ENCODE peak calls at places on chromosomes 11 and 22, in nine cellular contexts. D is thoracic aorta; F is naive thymus-derived CD4-positive, alpha-beta T cell; C is IMR-90; J is AG04450; I is substantia nigra; B is dorsolateral prefrontal cortex; V is ovary; U is HepG2. R is an unnamed sample.

GRCh38 chr22:19291218-19291579 is 320 bp downstream of the CLTCL1 start:
- DNase-seq in D (no peak), F (peak), C (no peak), J (no peak), I (peak), B (peak), V (peak), U (no peak), R (peak)

GRCh38 chr11:12693485-12694181 is 19.4 kb downstream of the TEAD1 start:
- DNase-seq in D (peak), F (no peak), C (peak), J (peak), I (peak), B (no peak), V (no peak), U (peak), R (no peak)

GRCh38 chr11:112087212-112087611 is 539 bp downstream of the SDHD start:
- DNase-seq in D (no peak), F (no peak), C (no peak), J (no peak), I (no peak), B (no peak), V (no peak), U (no peak), R (no peak)

GRCh38 chr11:33724644-33725035 is 11.6 kb downstream of the CD59 start:
- DNase-seq in D (no peak), F (no peak), C (peak), J (no peak), I (peak), B (no peak), V (no peak), U (no peak), R (no peak)

GRCh38 chr22:33477131-33478111 is 419.2 kb upstream of the SYN3 start:
- DNase-seq in D (no peak), F (no peak), C (no peak), J (no peak), I (no peak), B (no peak), V (no peak), U (no peak), R (no peak)

GRCh38 chr11:34594603-34595002 is 26.3 kb upstream of the EHF start:
- DNase-seq in D (no peak), F (no peak), C (no peak), J (no peak), I (no peak), B (no peak), V (no peak), U (peak), R (peak)

GRCh38 chr11:70628881-70629844 is 230.8 kb downstream of the CTTN start:
- DNase-seq in D (no peak), F (no peak), C (no peak), J (no peak), I (no peak), B (peak), V (no peak), U (no peak), R (no peak)

GRCh38 chr11:43664295-43664694 is 16.2 kb upstream of the HSD17B12 start:
- DNase-seq in D (no peak), F (no peak), C (no peak), J (no peak), I (no peak), B (no peak), V (no peak), U (no peak), R (no peak)

GRCh38 chr11:95345243-95345642 is 114.2 kb upstream of the SESN3 start:
- DNase-seq in D (no peak), F (no peak), C (no peak), J (no peak), I (no peak), B (no peak), V (no peak), U (no peak), R (no peak)

GRCh38 chr11:78773503-78773902 is 198.8 kb upstream of the NARS2 start:
- DNase-seq in D (no peak), F (no peak), C (no peak), J (no peak), I (no peak), B (no peak), V (no peak), U (no peak), R (no peak)

GRCh38 chr22:29901354-29901753 is 18.4 kb downstream of the MTMR3 start:
- DNase-seq in D (no peak), F (no peak), C (no peak), J (no peak), I (no peak), B (no peak), V (no peak), U (no peak), R (no peak)

GRCh38 chr22:50105529-50106100 is 15.8 kb downstream of the MOV10L1 start:
- DNase-seq in D (no peak), F (no peak), C (peak), J (no peak), I (no peak), B (no peak), V (no peak), U (no peak), R (no peak)

GRCh38 chr22:21624120-21624879 is 5.5 kb downstream of the YDJC start:
- DNase-seq in D (no peak), F (peak), C (peak), J (no peak), I (no peak), B (peak), V (no peak), U (no peak), R (no peak)
- H3K27ac ChIP-seq in D (peak), F (no peak), C (no peak), J (peak), I (peak), B (peak), V (no peak), U (no peak), R (peak)

DNA sequence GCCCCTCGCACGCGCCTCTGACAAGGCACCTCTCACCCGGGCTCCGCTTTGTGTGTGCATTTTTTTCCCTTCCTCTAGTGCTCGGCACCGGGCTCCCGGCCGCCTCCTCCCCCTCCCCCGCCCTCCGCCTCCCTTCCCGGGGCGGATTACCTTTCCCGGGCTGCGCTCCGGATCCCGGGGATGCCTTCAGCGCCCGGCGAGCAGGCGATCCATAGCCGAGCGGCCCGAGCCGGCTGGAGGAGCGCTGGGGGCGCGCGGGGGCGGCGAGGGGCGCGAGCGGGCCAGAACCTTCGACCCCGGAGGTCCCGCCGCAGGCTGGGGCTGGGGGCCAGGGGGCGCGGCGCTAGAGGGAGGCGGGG is 282 bp downstream of the MPPED2 start:
- DNase-seq in D (no peak), F (no peak), C (no peak), J (no peak), I (peak), B (peak), V (peak), U (no peak), R (no peak)
- H3K27ac ChIP-seq in D (peak), F (no peak), C (no peak), J (no peak), I (no peak), B (peak), V (peak), U (no peak), R (peak)

GRCh38 chr11:40867991-40868685 is 591.3 kb downstream of the LRRC4C start:
- DNase-seq in D (no peak), F (no peak), C (no peak), J (no peak), I (no peak), B (no peak), V (no peak), U (no peak), R (no peak)
- H3K27ac ChIP-seq in D (no peak), F (no peak), C (no peak), J (no peak), I (no peak), B (no peak), V (no peak), U (no peak), R (no peak)

GRCh38 chr11:9728058-9728457 is 64.2 kb downstream of the SWAP70 start:
- DNase-seq in D (no peak), F (no peak), C (no peak), J (no peak), I (no peak), B (no peak), V (no peak), U (no peak), R (no peak)

GRCh38 chr11:9722893-9723292 is 59.0 kb downstream of the SWAP70 start:
- DNase-seq in D (no peak), F (no peak), C (no peak), J (no peak), I (no peak), B (no peak), V (no peak), U (no peak), R (no peak)

GRCh38 chr11:9722023-9722422 is 58.1 kb downstream of the SWAP70 start:
- DNase-seq in D (no peak), F (no peak), C (no peak), J (no peak), I (no peak), B (no peak), V (no peak), U (no peak), R (no peak)

GRCh38 chr11:9731256-9731655 is 67.4 kb downstream of the SWAP70 start:
- DNase-seq in D (no peak), F (no peak), C (no peak), J (no peak), I (no peak), B (no peak), V (no peak), U (no peak), R (no peak)

DNA sequence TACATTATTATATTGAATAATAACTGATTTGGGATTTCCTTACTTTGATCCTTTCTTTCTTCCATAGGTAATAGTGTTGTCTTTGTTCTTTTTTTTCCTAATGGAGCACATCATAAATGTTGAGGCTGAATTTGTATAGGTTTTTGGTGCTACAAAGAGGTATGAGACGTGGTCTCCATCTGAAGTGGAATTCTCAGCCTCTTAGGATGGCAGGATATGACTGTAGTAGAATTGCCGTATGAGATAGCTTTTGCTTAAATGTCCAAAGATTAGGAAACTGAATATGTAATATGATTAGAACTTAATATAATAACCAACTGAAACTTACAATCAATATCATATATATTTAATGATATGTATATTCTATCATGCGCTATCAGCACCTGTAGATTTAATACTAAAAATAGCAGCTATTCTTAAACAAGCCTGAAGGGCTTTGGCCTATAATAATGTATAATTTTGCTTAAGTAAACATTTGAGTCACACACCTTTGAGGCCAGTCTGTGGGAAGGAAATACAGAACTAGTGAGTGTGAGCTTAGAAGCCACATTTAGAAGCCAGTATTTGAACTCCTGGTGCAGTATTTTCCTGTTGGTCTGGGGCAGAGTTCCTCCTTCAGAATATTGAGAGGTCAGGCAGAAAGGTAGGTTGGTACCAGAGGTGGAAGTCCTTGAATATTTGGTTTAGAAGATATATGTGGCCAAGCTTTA is 62.6 kb downstream of the SWAP70 start:
- DNase-seq in D (no peak), F (no peak), C (peak), J (peak), I (no peak), B (no peak), V (no peak), U (peak), R (no peak)
- H3K27ac ChIP-seq in D (no peak), F (no peak), C (no peak), J (no peak), I (no peak), B (no peak), V (no peak), U (no peak), R (no peak)

R was measured in esophagus muscularis mucosa.